ENCODE peak calls at places on chromosomes 5 and 9, in seven cellular contexts. X is AG09309; N is mammary epithelial cell; O is IMR-90; F is epithelial cell of esophagus; M is PC-3; R is CD4-positive, alpha-beta T cell. Q is an unnamed sample.

GRCh38 chr9:119509291-119509905 is 140.2 kb upstream of the BRINP1 start:
- DNase-seq in X (no peak), N (peak), O (no peak), F (peak), M (no peak), R (no peak), Q (no peak)

GRCh38 chr9:123339666-123340414 is 16.2 kb upstream of the CRB2 start:
- DNase-seq in X (no peak), N (no peak), O (no peak), F (peak), M (peak), R (peak), Q (no peak)

GRCh38 chr9:90219548-90220118 is 423.0 kb downstream of the DIRAS2 start:
- DNase-seq in X (no peak), N (no peak), O (no peak), F (no peak), M (peak), R (peak), Q (no peak)

GRCh38 chr5:1446602-1447343 is 1.5 kb upstream of the SLC6A3 start:
- DNase-seq in X (no peak), N (no peak), O (no peak), F (no peak), M (no peak), R (no peak), Q (no peak)

GRCh38 chr5:178313316-178313715 is 80.7 kb upstream of the PHYKPL start:
- DNase-seq in X (no peak), N (no peak), O (no peak), F (no peak), M (no peak), R (no peak), Q (no peak)

GRCh38 chr5:10746711-10747110 is 14.3 kb downstream of the DAP start:
- DNase-seq in X (no peak), N (no peak), O (no peak), F (peak), M (no peak), R (no peak), Q (no peak)

GRCh38 chr9:133876144-133876543 is 116.0 kb downstream of the VAV2 start:
- DNase-seq in X (no peak), N (no peak), O (no peak), F (no peak), M (no peak), R (no peak), Q (no peak)

GRCh38 chr9:127904888-127905728 is 5.7 kb upstream of the ST6GALNAC6 start:
- DNase-seq in X (no peak), N (no peak), O (no peak), F (no peak), M (no peak), R (peak), Q (no peak)

GRCh38 chr9:113774968-113775367 is 101.1 kb upstream of the ZNF618 start:
- DNase-seq in X (no peak), N (no peak), O (no peak), F (no peak), M (no peak), R (no peak), Q (no peak)

GRCh38 chr5:41670854-41671791 is 160.7 kb upstream of the PLCXD3 start:
- DNase-seq in X (no peak), N (no peak), O (no peak), F (no peak), M (no peak), R (no peak), Q (no peak)

GRCh38 chr5:76175051-76175666 is 92.0 kb downstream of the SV2C start:
- DNase-seq in X (no peak), N (peak), O (peak), F (peak), M (peak), R (peak), Q (no peak)
- TF ChIP-seq CTCF in X (peak), N (peak), O (peak), F (peak), M (peak), R (peak), Q (peak)

GRCh38 chr5:111063709-111064322 is 7.7 kb upstream of the TSLP start:
- DNase-seq in X (no peak), N (peak), O (peak), F (peak), M (peak), R (no peak), Q (no peak)
- TF ChIP-seq CTCF in X (peak), N (peak), O (peak), F (peak), M (peak), R (no peak), Q (peak)

GRCh38 chr5:24789631-24790354 is 145.0 kb upstream of the CDH10 start:
- DNase-seq in X (no peak), N (no peak), O (no peak), F (no peak), M (peak), R (no peak), Q (no peak)
- TF ChIP-seq CTCF in X (no peak), N (no peak), O (no peak), F (no peak), M (no peak), R (no peak), Q (no peak)

GRCh38 chr5:177300236-177300880 is 3.2 kb downstream of the RAB24 start:
- DNase-seq in X (no peak), N (peak), O (peak), F (peak), M (peak), R (no peak), Q (no peak)
- TF ChIP-seq CTCF in X (no peak), N (no peak), O (peak), F (no peak), M (peak), R (no peak), Q (peak)